ENCODE peak calls at places on chromosomes 13 and 19, in six cellular contexts. One of them, this sample, is unnamed.

GRCh38 chr13:104460553-104460952 is 1394.3 kb upstream of the SLC10A2 start:
- DNase-seq in AG09309: no peak
- DNase-seq in RWPE1: no peak
- DNase-seq in cardiac fibroblast: peak
- DNase-seq in suprapubic skin: no peak
- DNase-seq in AG09319: no peak
- DNase-seq in this sample: peak

GRCh38 chr13:113647351-113648217 is 10.4 kb downstream of the ATP4B start:
- DNase-seq in cardiac fibroblast: peak
- DNase-seq in suprapubic skin: peak
- DNase-seq in RWPE1: peak
- DNase-seq in AG09309: no peak
- DNase-seq in AG09319: no peak
- DNase-seq in this sample: peak

GRCh38 chr13:93233997-93234416 is 7.4 kb downstream of the GPC6 start:
- DNase-seq in cardiac fibroblast: no peak
- DNase-seq in AG09309: no peak
- DNase-seq in AG09319: no peak
- DNase-seq in suprapubic skin: no peak
- DNase-seq in RWPE1: no peak
- DNase-seq in this sample: no peak

GRCh38 chr19:16457954-16458331 is 13.8 kb downstream of the EPS15L1 start:
- DNase-seq in suprapubic skin: no peak
- DNase-seq in AG09309: no peak
- DNase-seq in cardiac fibroblast: no peak
- DNase-seq in RWPE1: no peak
- DNase-seq in AG09319: no peak
- DNase-seq in this sample: no peak

GRCh38 chr13:29159871-29160270 is 339.7 kb downstream of the MTUS2 start:
- DNase-seq in suprapubic skin: no peak
- DNase-seq in cardiac fibroblast: no peak
- DNase-seq in RWPE1: no peak
- DNase-seq in AG09319: no peak
- DNase-seq in AG09309: no peak
- DNase-seq in this sample: no peak

GRCh38 chr19:2561895-2562294 is 86.0 kb downstream of the GADD45B start:
- DNase-seq in AG09309: no peak
- DNase-seq in suprapubic skin: no peak
- DNase-seq in RWPE1: no peak
- DNase-seq in cardiac fibroblast: no peak
- DNase-seq in AG09319: no peak
- DNase-seq in this sample: no peak

GRCh38 chr13:99382428-99383133 is 75.4 kb upstream of the GPR183 start:
- DNase-seq in RWPE1: no peak
- DNase-seq in cardiac fibroblast: no peak
- DNase-seq in AG09319: no peak
- DNase-seq in AG09309: no peak
- DNase-seq in suprapubic skin: no peak
- DNase-seq in this sample: peak

GRCh38 chr13:37534181-37534580 is 64.4 kb downstream of the POSTN start:
- DNase-seq in RWPE1: peak
- DNase-seq in AG09309: peak
- DNase-seq in suprapubic skin: no peak
- DNase-seq in cardiac fibroblast: no peak
- DNase-seq in AG09319: peak
- DNase-seq in this sample: peak

GRCh38 chr19:9986787-9987281 is 23.5 kb downstream of the COL5A3 start:
- DNase-seq in suprapubic skin: no peak
- DNase-seq in RWPE1: no peak
- DNase-seq in cardiac fibroblast: peak
- DNase-seq in AG09319: peak
- DNase-seq in AG09309: no peak
- DNase-seq in this sample: no peak

GRCh38 chr19:13825489-13826475 is 30.5 kb downstream of the ZSWIM4 start:
- DNase-seq in cardiac fibroblast: no peak
- DNase-seq in suprapubic skin: no peak
- DNase-seq in AG09319: no peak
- DNase-seq in RWPE1: no peak
- DNase-seq in AG09309: no peak
- DNase-seq in this sample: no peak

GRCh38 chr13:70950664-70951063 is 842.4 kb upstream of the KLHL1 start:
- DNase-seq in AG09319: no peak
- DNase-seq in cardiac fibroblast: no peak
- DNase-seq in suprapubic skin: no peak
- DNase-seq in RWPE1: no peak
- DNase-seq in AG09309: no peak
- DNase-seq in this sample: no peak
- TF ChIP-seq CTCF in AG09319: no peak
- TF ChIP-seq CTCF in cardiac fibroblast: no peak
- TF ChIP-seq CTCF in suprapubic skin: no peak
- TF ChIP-seq CTCF in RWPE1: no peak
- TF ChIP-seq CTCF in AG09309: no peak
- TF ChIP-seq CTCF in this sample: no peak

DNA sequence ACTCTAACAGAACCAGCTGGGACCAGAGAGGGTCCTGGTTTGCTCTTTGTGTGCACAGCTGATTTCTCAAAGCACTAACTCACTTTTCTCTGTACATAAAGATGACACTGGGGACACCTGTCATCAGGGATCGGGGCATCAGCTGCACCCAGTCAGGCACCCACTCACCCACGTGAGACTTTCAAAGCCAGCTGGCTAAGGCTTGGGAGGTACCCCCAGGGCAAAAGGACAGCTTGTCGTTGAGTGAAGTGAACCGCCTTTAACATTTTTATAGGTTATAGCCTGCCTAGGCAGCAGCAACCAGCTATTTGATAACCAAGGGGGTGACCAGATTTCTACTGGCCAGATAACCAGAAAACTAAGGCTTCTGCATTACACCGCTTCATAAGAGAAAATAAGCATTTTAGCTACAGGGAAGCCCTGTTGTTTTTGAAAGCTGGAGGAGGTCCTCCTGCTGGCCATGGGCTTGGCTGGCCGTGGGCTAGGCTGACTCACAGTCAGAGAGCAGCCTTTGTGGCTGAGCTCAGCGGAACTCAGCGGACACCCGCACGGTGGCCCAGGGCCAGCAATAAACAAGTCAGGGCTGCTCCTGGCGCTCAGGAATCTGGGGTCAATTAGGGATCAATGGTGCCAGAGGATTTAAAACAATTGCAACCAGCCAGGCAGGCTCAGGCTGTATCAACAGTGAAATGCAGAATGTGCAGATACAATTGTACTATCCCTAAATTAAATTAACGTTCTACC is 57.1 kb downstream of the ALOX5AP start:
- DNase-seq in suprapubic skin: peak
- DNase-seq in cardiac fibroblast: peak
- DNase-seq in RWPE1: peak
- DNase-seq in AG09319: peak
- DNase-seq in AG09309: peak
- DNase-seq in this sample: peak
- TF ChIP-seq CTCF in suprapubic skin: peak
- TF ChIP-seq CTCF in cardiac fibroblast: peak
- TF ChIP-seq CTCF in RWPE1: no peak
- TF ChIP-seq CTCF in AG09319: peak
- TF ChIP-seq CTCF in AG09309: peak
- TF ChIP-seq CTCF in this sample: peak

GRCh38 chr13:111319998-111320911 is at the start of gene TEX29:
- DNase-seq in suprapubic skin: no peak
- DNase-seq in RWPE1: no peak
- DNase-seq in cardiac fibroblast: no peak
- DNase-seq in AG09319: no peak
- DNase-seq in AG09309: no peak
- DNase-seq in this sample: no peak
- TF ChIP-seq CTCF in suprapubic skin: no peak
- TF ChIP-seq CTCF in RWPE1: no peak
- TF ChIP-seq CTCF in cardiac fibroblast: no peak
- TF ChIP-seq CTCF in AG09319: no peak
- TF ChIP-seq CTCF in AG09309: no peak
- TF ChIP-seq CTCF in this sample: no peak

DNA sequence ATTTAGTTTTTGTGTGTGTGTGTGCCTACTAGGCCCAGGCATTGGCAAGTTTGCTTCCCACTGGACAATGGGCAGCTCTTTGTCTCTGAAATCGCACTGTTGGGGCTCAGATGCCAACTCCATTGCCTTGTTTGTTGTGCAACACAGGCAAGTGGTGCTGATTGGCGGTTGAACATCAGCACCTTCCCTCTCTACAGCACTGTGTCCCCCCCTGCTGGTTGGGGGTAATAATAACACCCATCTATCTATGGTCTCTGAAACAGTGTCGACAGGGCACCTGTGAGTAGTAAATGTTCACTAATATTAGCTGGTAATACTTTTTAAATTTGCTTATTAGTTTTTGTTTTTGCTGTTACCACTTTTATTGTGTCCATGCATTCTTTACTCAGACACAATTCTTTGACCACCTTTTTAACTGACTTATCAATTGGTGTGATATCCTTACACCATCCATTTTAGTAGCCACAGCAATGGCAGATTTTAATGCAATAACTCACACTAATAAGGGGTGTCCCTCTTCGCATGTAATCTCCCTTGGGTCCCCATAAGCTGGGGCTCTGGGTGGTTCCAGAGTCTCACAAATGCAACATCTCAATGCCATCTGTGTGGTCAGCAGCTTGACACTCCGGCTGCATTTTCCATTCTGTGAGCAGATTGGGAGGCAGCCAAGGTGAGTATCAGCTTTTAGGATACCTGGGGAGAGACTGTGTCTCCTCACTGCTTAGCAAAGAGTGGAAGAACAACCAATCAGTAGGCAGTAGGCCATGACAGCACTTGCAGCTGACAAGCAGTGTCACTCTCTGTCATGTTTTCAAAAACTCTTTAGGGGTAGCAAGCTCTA is 47.7 kb upstream of the UQCRFS1 start:
- DNase-seq in RWPE1: no peak
- DNase-seq in cardiac fibroblast: peak
- DNase-seq in AG09309: no peak
- DNase-seq in suprapubic skin: peak
- DNase-seq in AG09319: no peak
- DNase-seq in this sample: no peak
- TF ChIP-seq CTCF in RWPE1: peak
- TF ChIP-seq CTCF in cardiac fibroblast: peak
- TF ChIP-seq CTCF in AG09309: peak
- TF ChIP-seq CTCF in suprapubic skin: peak
- TF ChIP-seq CTCF in AG09319: peak
- TF ChIP-seq CTCF in this sample: no peak